ENCODE peak calls at places on chromosomes 11 and 22, in six cellular contexts. P is activated T-helper 1 cell treated with anti-CD3 and anti-CD28 coated beads, Interleukin-12 subunit alpha, Interleukin-12 subunit beta, Interleukin-2, Interleukin-4 antibody, amounts not matched to agents 30 ng/mL and 10 ng/mL and 1 ng/mL, durations not matched to agents 14 hours and 24 hours and 36 hours; H is iris pigment epithelial cell; E is T47D; Z is activated CD4-positive, alpha-beta T cell treated with anti-CD3 and anti-CD28 coated beads, Interleukin-2, amount 50 U/mL, for 4 hours; S is fibroblast of mammary gland. L is an unnamed sample.

GRCh38 chr22:44884968-44885805 is 124.6 kb downstream of the PHF21B start:
- DNase-seq in P (no peak), H (peak; percentile 3), E (peak; percentile 26), Z (no peak), S (no peak), L (no peak)

GRCh38 chr11:30868495-30869130 is 282.5 kb upstream of the MPPED2 start:
- DNase-seq in P (no peak), H (no peak), E (no peak), Z (no peak), S (no peak), L (no peak)

GRCh38 chr22:22070371-22070824 is 87.8 kb upstream of the TOP3B start:
- DNase-seq in P (no peak), H (peak; percentile 6), E (no peak), Z (no peak), S (no peak), L (no peak)

GRCh38 chr11:69563946-69564780 is 76.8 kb upstream of the CCND1 start:
- DNase-seq in P (no peak), H (no peak), E (no peak), Z (no peak), S (no peak), L (peak; percentile 30)

GRCh38 chr11:60872124-60872951 is 5.0 kb downstream of the ZP1 start:
- DNase-seq in P (no peak), H (peak; percentile 87), E (no peak), Z (no peak), S (peak; percentile 96), L (peak; percentile 73)

GRCh38 chr11:76265771-76266241 is 59.5 kb upstream of the WNT11 start:
- DNase-seq in P (no peak), H (no peak), E (no peak), Z (no peak), S (peak; percentile 11), L (no peak)

GRCh38 chr11:8282621-8283509 is 19.2 kb upstream of the LMO1 start:
- DNase-seq in P (no peak), H (no peak), E (no peak), Z (no peak), S (no peak), L (no peak)

GRCh38 chr11:94876645-94877445 is 96.5 kb downstream of the CWC15 start:
- DNase-seq in P (peak; percentile 38), H (peak; percentile 99), E (no peak), Z (peak; percentile 23), S (peak; percentile 94), L (peak; percentile 98)

GRCh38 chr11:121711900-121712424 is 259.2 kb upstream of the SORL1-AS1 start:
- DNase-seq in P (no peak), H (no peak), E (no peak), Z (no peak), S (peak; percentile 17), L (peak; percentile 39)

GRCh38 chr11:114197799-114198500 is 98.2 kb upstream of the NNMT start:
- DNase-seq in P (no peak), H (peak; percentile 99), E (no peak), Z (no peak), S (peak; percentile 100), L (peak; percentile 71)

GRCh38 chr11:65219930-65220213 is 38.1 kb downstream of the CAPN1 start:
- DNase-seq in P (no peak), H (peak; percentile 11), E (no peak), Z (no peak), S (peak; percentile 81), L (no peak)

GRCh38 chr22:31932863-31933262 is 11.5 kb upstream of the YWHAH start:
- DNase-seq in P (no peak), H (no peak), E (no peak), Z (no peak), S (no peak), L (no peak)

GRCh38 chr11:119149371-119150275 is 771 bp downstream of the ABCG4 start:
- DNase-seq in P (no peak), H (no peak), E (no peak), Z (no peak), S (no peak), L (no peak)

GRCh38 chr11:120375076-120375475 is 38.9 kb downstream of the ARHGEF12 start:
- DNase-seq in P (no peak), H (peak; percentile 52), E (no peak), Z (no peak), S (no peak), L (peak; percentile 59)

GRCh38 chr11:62555464-62556092 is 9.0 kb upstream of the AHNAK start:
- DNase-seq in P (peak; percentile 67), H (peak; percentile 48), E (no peak), Z (no peak), S (peak; percentile 67), L (peak; percentile 30)

GRCh38 chr11:111788051-111788450 is 21.9 kb upstream of the PPP2R1B start:
- DNase-seq in P (no peak), H (no peak), E (no peak), Z (no peak), S (no peak), L (no peak)

GRCh38 chr11:114172871-114173444 is 113.4 kb downstream of the ZBTB16 start:
- DNase-seq in P (no peak), H (no peak), E (no peak), Z (no peak), S (no peak), L (no peak)

GRCh38 chr11:111329306-111330204 is 31.2 kb downstream of the POU2AF3 start:
- DNase-seq in P (no peak), H (no peak), E (no peak), Z (no peak), S (no peak), L (no peak)

GRCh38 chr11:28346209-28346608 is 238.0 kb downstream of the METTL15 start:
- DNase-seq in P (no peak), H (peak; percentile 15), E (no peak), Z (no peak), S (no peak), L (no peak)

GRCh38 chr11:115698243-115698642 is 194.0 kb upstream of the CADM1 start:
- DNase-seq in P (no peak), H (no peak), E (no peak), Z (no peak), S (no peak), L (no peak)

GRCh38 chr22:49333206-49333605 is 494.5 kb downstream of the BRD1 start:
- DNase-seq in P (no peak), H (no peak), E (no peak), Z (no peak), S (no peak), L (no peak)

GRCh38 chr11:2466869-2467694 is 22.3 kb downstream of the KCNQ1 start:
- DNase-seq in P (peak; percentile 61), H (no peak), E (no peak), Z (no peak), S (no peak), L (no peak)

GRCh38 chr11:82733444-82734119 is at the start of gene FAM181B:
- DNase-seq in P (peak; percentile 2), H (peak; percentile 21), E (no peak), Z (no peak), S (peak; percentile 17), L (no peak)

GRCh38 chr11:35946766-35947165 is 2.9 kb downstream of the LDLRAD3 start:
- DNase-seq in P (no peak), H (no peak), E (no peak), Z (no peak), S (no peak), L (no peak)

GRCh38 chr11:131977231-131977630 is 606.8 kb downstream of the NTM start:
- DNase-seq in P (no peak), H (peak; percentile 59), E (no peak), Z (no peak), S (peak; percentile 3), L (peak; percentile 43)

GRCh38 chr11:64324692-64325469 is 7.0 kb downstream of the PRDX5 start:
- DNase-seq in P (no peak), H (no peak), E (no peak), Z (no peak), S (no peak), L (no peak)

GRCh38 chr11:115590254-115590653 is 86.0 kb upstream of the CADM1 start:
- DNase-seq in P (no peak), H (no peak), E (no peak), Z (no peak), S (no peak), L (no peak)

GRCh38 chr22:50184004-50184461 is 1.7 kb upstream of the TRABD start:
- DNase-seq in P (no peak), H (peak; percentile 62), E (peak; percentile 62), Z (no peak), S (peak; percentile 46), L (peak; percentile 48)

GRCh38 chr11:44886765-44887164 is 63.9 kb downstream of the TP53I11 start:
- DNase-seq in P (no peak), H (peak; percentile 56), E (no peak), Z (no peak), S (peak; percentile 64), L (peak; percentile 86)

GRCh38 chr11:15845261-15845660 is 511.1 kb downstream of the SOX6 start:
- DNase-seq in P (no peak), H (no peak), E (no peak), Z (no peak), S (no peak), L (no peak)

GRCh38 chr11:3058753-3059664 is 1.8 kb upstream of the CARS1 start:
- DNase-seq in P (no peak), H (peak; percentile 95), E (no peak), Z (no peak), S (peak; percentile 92), L (peak; percentile 92)

GRCh38 chr11:112345166-112345565 is 84.5 kb upstream of the PLET1 start:
- DNase-seq in P (no peak), H (no peak), E (no peak), Z (no peak), S (no peak), L (no peak)

GRCh38 chr11:35721576-35722341 is 59.2 kb downstream of the TRIM44 start:
- DNase-seq in P (no peak), H (peak; percentile 67), E (no peak), Z (no peak), S (no peak), L (peak; percentile 25)

GRCh38 chr22:25844601-25845000 is 102.6 kb downstream of the MYO18B start:
- DNase-seq in P (no peak), H (no peak), E (no peak), Z (no peak), S (no peak), L (no peak)

GRCh38 chr22:48185071-48185470 is 1422.6 kb downstream of the TBC1D22A start:
- DNase-seq in P (no peak), H (no peak), E (no peak), Z (no peak), S (no peak), L (no peak)

GRCh38 chr22:37068859-37069258 is 17.3 kb downstream of the KCTD17 start:
- DNase-seq in P (no peak), H (no peak), E (no peak), Z (no peak), S (no peak), L (no peak)